ENCODE peak calls at places on chromosomes 1 and 21, in seven cellular contexts. One of them, this sample, is unnamed.

GRCh38 chr1:16183765-16184556 is 28.1 kb upstream of the EPHA2 start:
- DNase-seq in transverse colon: no peak
- DNase-seq in astrocyte: no peak
- DNase-seq in GM12865: no peak
- DNase-seq in ovary: no peak
- DNase-seq in cardiac muscle cell: no peak
- DNase-seq in heart left ventricle: no peak
- DNase-seq in this sample: no peak

GRCh38 chr1:68228833-68229232 is 3.5 kb downstream of the WLS start:
- DNase-seq in transverse colon: no peak
- DNase-seq in astrocyte: no peak
- DNase-seq in GM12865: no peak
- DNase-seq in ovary: no peak
- DNase-seq in cardiac muscle cell: no peak
- DNase-seq in heart left ventricle: no peak
- DNase-seq in this sample: no peak

GRCh38 chr1:62908168-62908567 is 124.2 kb downstream of the ATG4C start:
- DNase-seq in transverse colon: no peak
- DNase-seq in astrocyte: no peak
- DNase-seq in GM12865: no peak
- DNase-seq in ovary: no peak
- DNase-seq in cardiac muscle cell: no peak
- DNase-seq in heart left ventricle: no peak
- DNase-seq in this sample: no peak

GRCh38 chr1:10630661-10631120 is 155.9 kb downstream of the PEX14 start:
- DNase-seq in transverse colon: no peak
- DNase-seq in astrocyte: no peak
- DNase-seq in GM12865: no peak
- DNase-seq in ovary: no peak
- DNase-seq in cardiac muscle cell: no peak
- DNase-seq in heart left ventricle: peak; percentile 14
- DNase-seq in this sample: peak; percentile 63

GRCh38 chr1:178612261-178612660 is 99.4 kb downstream of the TEX35 start:
- DNase-seq in transverse colon: no peak
- DNase-seq in astrocyte: peak; percentile 75
- DNase-seq in GM12865: no peak
- DNase-seq in ovary: no peak
- DNase-seq in cardiac muscle cell: no peak
- DNase-seq in heart left ventricle: no peak
- DNase-seq in this sample: no peak

GRCh38 chr1:21115098-21115760 is 61.5 kb downstream of the EIF4G3 start:
- DNase-seq in transverse colon: peak; percentile 56
- DNase-seq in astrocyte: no peak
- DNase-seq in GM12865: no peak
- DNase-seq in ovary: no peak
- DNase-seq in cardiac muscle cell: no peak
- DNase-seq in heart left ventricle: no peak
- DNase-seq in this sample: no peak

GRCh38 chr1:162056043-162056442 is 13.4 kb upstream of the NOS1AP start:
- DNase-seq in transverse colon: peak; percentile 72
- DNase-seq in astrocyte: peak; percentile 29
- DNase-seq in GM12865: peak; percentile 65
- DNase-seq in ovary: peak; percentile 14
- DNase-seq in cardiac muscle cell: peak; percentile 82
- DNase-seq in heart left ventricle: peak; percentile 56
- DNase-seq in this sample: peak; percentile 76

GRCh38 chr21:44485254-44485793 is 30.0 kb downstream of the LRRC3 start:
- DNase-seq in transverse colon: no peak
- DNase-seq in astrocyte: no peak
- DNase-seq in GM12865: no peak
- DNase-seq in ovary: no peak
- DNase-seq in cardiac muscle cell: peak; percentile 74
- DNase-seq in heart left ventricle: no peak
- DNase-seq in this sample: no peak

GRCh38 chr1:233033366-233033765 is 83.0 kb downstream of the NTPCR start:
- DNase-seq in transverse colon: no peak
- DNase-seq in astrocyte: no peak
- DNase-seq in GM12865: no peak
- DNase-seq in ovary: no peak
- DNase-seq in cardiac muscle cell: no peak
- DNase-seq in heart left ventricle: no peak
- DNase-seq in this sample: no peak

GRCh38 chr1:8985915-8986813 is 40.1 kb downstream of the SLC2A7 start:
- DNase-seq in transverse colon: peak; percentile 80
- DNase-seq in astrocyte: peak; percentile 96
- DNase-seq in GM12865: no peak
- DNase-seq in ovary: peak; percentile 25
- DNase-seq in cardiac muscle cell: no peak
- DNase-seq in heart left ventricle: peak; percentile 91
- DNase-seq in this sample: peak; percentile 95

GRCh38 chr1:19938502-19938901 is 15.1 kb upstream of the PLA2G2E start:
- DNase-seq in transverse colon: no peak
- DNase-seq in astrocyte: no peak
- DNase-seq in GM12865: no peak
- DNase-seq in ovary: no peak
- DNase-seq in cardiac muscle cell: no peak
- DNase-seq in heart left ventricle: no peak
- DNase-seq in this sample: no peak

GRCh38 chr1:84344286-84344685 is 42.8 kb downstream of the SAMD13 start:
- DNase-seq in transverse colon: no peak
- DNase-seq in astrocyte: peak; percentile 70
- DNase-seq in GM12865: no peak
- DNase-seq in ovary: no peak
- DNase-seq in cardiac muscle cell: no peak
- DNase-seq in heart left ventricle: no peak
- DNase-seq in this sample: no peak

GRCh38 chr1:98179159-98179558 is 258.3 kb upstream of the DPYD start:
- DNase-seq in transverse colon: no peak
- DNase-seq in astrocyte: no peak
- DNase-seq in GM12865: no peak
- DNase-seq in ovary: no peak
- DNase-seq in cardiac muscle cell: no peak
- DNase-seq in heart left ventricle: no peak
- DNase-seq in this sample: no peak

GRCh38 chr21:42073140-42074099 is 2.3 kb downstream of the UMODL1 start:
- DNase-seq in transverse colon: no peak
- DNase-seq in astrocyte: no peak
- DNase-seq in GM12865: peak; percentile 26
- DNase-seq in ovary: no peak
- DNase-seq in cardiac muscle cell: no peak
- DNase-seq in heart left ventricle: no peak
- DNase-seq in this sample: no peak

GRCh38 chr1:160127865-160128523 is 12.4 kb downstream of the ATP1A2 start:
- DNase-seq in transverse colon: no peak
- DNase-seq in astrocyte: peak; percentile 57
- DNase-seq in GM12865: peak; percentile 30
- DNase-seq in ovary: no peak
- DNase-seq in cardiac muscle cell: no peak
- DNase-seq in heart left ventricle: peak; percentile 65
- DNase-seq in this sample: no peak

GRCh38 chr1:232486006-232486405 is 143.9 kb downstream of the SIPA1L2 start:
- DNase-seq in transverse colon: no peak
- DNase-seq in astrocyte: no peak
- DNase-seq in GM12865: no peak
- DNase-seq in ovary: no peak
- DNase-seq in cardiac muscle cell: no peak
- DNase-seq in heart left ventricle: no peak
- DNase-seq in this sample: no peak

GRCh38 chr1:225844236-225845061 is 34.5 kb downstream of the EPHX1 start:
- DNase-seq in transverse colon: no peak
- DNase-seq in astrocyte: no peak
- DNase-seq in GM12865: no peak
- DNase-seq in ovary: no peak
- DNase-seq in cardiac muscle cell: no peak
- DNase-seq in heart left ventricle: no peak
- DNase-seq in this sample: no peak

GRCh38 chr1:25744140-25744581 is 55.8 kb upstream of the SELENON start:
- DNase-seq in transverse colon: peak; percentile 61
- DNase-seq in astrocyte: peak; percentile 25
- DNase-seq in GM12865: no peak
- DNase-seq in ovary: peak; percentile 81
- DNase-seq in cardiac muscle cell: peak; percentile 62
- DNase-seq in heart left ventricle: peak; percentile 88
- DNase-seq in this sample: peak; percentile 93

GRCh38 chr1:231040019-231040799 is at the start of gene FAM89A:
- DNase-seq in transverse colon: peak; percentile 72
- DNase-seq in astrocyte: no peak
- DNase-seq in GM12865: peak; percentile 59
- DNase-seq in ovary: peak; percentile 73
- DNase-seq in cardiac muscle cell: peak; percentile 71
- DNase-seq in heart left ventricle: peak; percentile 59
- DNase-seq in this sample: peak; percentile 71

GRCh38 chr1:151989131-151989868 is 4.4 kb downstream of the S100A10 start:
- DNase-seq in transverse colon: peak; percentile 76
- DNase-seq in astrocyte: peak; percentile 87
- DNase-seq in GM12865: no peak
- DNase-seq in ovary: peak; percentile 34
- DNase-seq in cardiac muscle cell: no peak
- DNase-seq in heart left ventricle: peak; percentile 88
- DNase-seq in this sample: peak; percentile 87

GRCh38 chr1:82813351-82813750 is 1012.6 kb downstream of the ADGRL2 start:
- DNase-seq in transverse colon: no peak
- DNase-seq in astrocyte: no peak
- DNase-seq in GM12865: no peak
- DNase-seq in ovary: no peak
- DNase-seq in cardiac muscle cell: no peak
- DNase-seq in heart left ventricle: no peak
- DNase-seq in this sample: no peak

GRCh38 chr1:103514920-103515503 is 10.5 kb upstream of the RNPC3 start:
- DNase-seq in transverse colon: no peak
- DNase-seq in astrocyte: peak; percentile 20
- DNase-seq in GM12865: peak; percentile 71
- DNase-seq in ovary: no peak
- DNase-seq in cardiac muscle cell: peak; percentile 40
- DNase-seq in heart left ventricle: no peak
- DNase-seq in this sample: no peak

GRCh38 chr1:2224621-2225020 is 3.5 kb upstream of the SKI start:
- DNase-seq in transverse colon: no peak
- DNase-seq in astrocyte: no peak
- DNase-seq in GM12865: no peak
- DNase-seq in ovary: no peak
- DNase-seq in cardiac muscle cell: no peak
- DNase-seq in heart left ventricle: no peak
- DNase-seq in this sample: no peak

GRCh38 chr1:67324068-67324467 is 16.4 kb downstream of the IL12RB2 start:
- DNase-seq in transverse colon: no peak
- DNase-seq in astrocyte: no peak
- DNase-seq in GM12865: no peak
- DNase-seq in ovary: no peak
- DNase-seq in cardiac muscle cell: no peak
- DNase-seq in heart left ventricle: no peak
- DNase-seq in this sample: no peak

GRCh38 chr1:233587958-233588799 is 25.7 kb upstream of the KCNK1 start:
- DNase-seq in transverse colon: no peak
- DNase-seq in astrocyte: no peak
- DNase-seq in GM12865: no peak
- DNase-seq in ovary: no peak
- DNase-seq in cardiac muscle cell: peak; percentile 9
- DNase-seq in heart left ventricle: no peak
- DNase-seq in this sample: no peak

GRCh38 chr1:155309423-155310021 is 856 bp downstream of the FDPS start:
- DNase-seq in transverse colon: peak; percentile 49
- DNase-seq in astrocyte: no peak
- DNase-seq in GM12865: no peak
- DNase-seq in ovary: no peak
- DNase-seq in cardiac muscle cell: no peak
- DNase-seq in heart left ventricle: peak; percentile 52
- DNase-seq in this sample: no peak

GRCh38 chr1:235831148-235831547 is 35.6 kb downstream of the LYST start:
- DNase-seq in transverse colon: no peak
- DNase-seq in astrocyte: no peak
- DNase-seq in GM12865: peak; percentile 75
- DNase-seq in ovary: no peak
- DNase-seq in cardiac muscle cell: no peak
- DNase-seq in heart left ventricle: peak; percentile 34
- DNase-seq in this sample: no peak

GRCh38 chr1:21944261-21945074 is 7.4 kb upstream of the HSPG2 start:
- DNase-seq in transverse colon: no peak
- DNase-seq in astrocyte: peak; percentile 47
- DNase-seq in GM12865: no peak
- DNase-seq in ovary: no peak
- DNase-seq in cardiac muscle cell: no peak
- DNase-seq in heart left ventricle: no peak
- DNase-seq in this sample: no peak

GRCh38 chr1:42155362-42155761 is 2.2 kb downstream of the GUCA2B start:
- DNase-seq in transverse colon: no peak
- DNase-seq in astrocyte: no peak
- DNase-seq in GM12865: no peak
- DNase-seq in ovary: no peak
- DNase-seq in cardiac muscle cell: no peak
- DNase-seq in heart left ventricle: no peak
- DNase-seq in this sample: peak; percentile 32

GRCh38 chr1:200180821-200181220 is 153.3 kb downstream of the NR5A2 start:
- DNase-seq in transverse colon: no peak
- DNase-seq in astrocyte: peak; percentile 48
- DNase-seq in GM12865: peak; percentile 10
- DNase-seq in ovary: no peak
- DNase-seq in cardiac muscle cell: no peak
- DNase-seq in heart left ventricle: no peak
- DNase-seq in this sample: no peak

GRCh38 chr1:56145524-56145923 is 433.8 kb downstream of the PLPP3 start:
- DNase-seq in transverse colon: no peak
- DNase-seq in astrocyte: no peak
- DNase-seq in GM12865: no peak
- DNase-seq in ovary: no peak
- DNase-seq in cardiac muscle cell: no peak
- DNase-seq in heart left ventricle: no peak
- DNase-seq in this sample: no peak

GRCh38 chr1:94544706-94545490 is 3.3 kb upstream of the F3 start:
- DNase-seq in transverse colon: no peak
- DNase-seq in astrocyte: peak; percentile 85
- DNase-seq in GM12865: no peak
- DNase-seq in ovary: no peak
- DNase-seq in cardiac muscle cell: no peak
- DNase-seq in heart left ventricle: no peak
- DNase-seq in this sample: no peak

GRCh38 chr1:33972676-33973395 is 109.0 kb downstream of the HMGB4 start:
- DNase-seq in transverse colon: no peak
- DNase-seq in astrocyte: peak; percentile 35
- DNase-seq in GM12865: no peak
- DNase-seq in ovary: no peak
- DNase-seq in cardiac muscle cell: no peak
- DNase-seq in heart left ventricle: peak; percentile 78
- DNase-seq in this sample: peak; percentile 72

GRCh38 chr1:159250817-159251216 is 46.1 kb downstream of the ACKR1 start:
- DNase-seq in transverse colon: no peak
- DNase-seq in astrocyte: no peak
- DNase-seq in GM12865: no peak
- DNase-seq in ovary: no peak
- DNase-seq in cardiac muscle cell: peak; percentile 2
- DNase-seq in heart left ventricle: no peak
- DNase-seq in this sample: no peak

GRCh38 chr1:196309386-196309785 is 298.9 kb downstream of the KCNT2 start:
- DNase-seq in transverse colon: no peak
- DNase-seq in astrocyte: peak; percentile 14
- DNase-seq in GM12865: peak; percentile 26
- DNase-seq in ovary: no peak
- DNase-seq in cardiac muscle cell: peak; percentile 11
- DNase-seq in heart left ventricle: no peak
- DNase-seq in this sample: no peak

GRCh38 chr1:11880911-11881748 is 22.4 kb upstream of the NPPB start:
- DNase-seq in transverse colon: no peak
- DNase-seq in astrocyte: no peak
- DNase-seq in GM12865: no peak
- DNase-seq in ovary: no peak
- DNase-seq in cardiac muscle cell: peak; percentile 85
- DNase-seq in heart left ventricle: peak; percentile 97
- DNase-seq in this sample: peak; percentile 80

GRCh38 chr1:178942285-178943218 is 71.7 kb upstream of the ANGPTL1 start:
- DNase-seq in transverse colon: no peak
- DNase-seq in astrocyte: peak; percentile 66
- DNase-seq in GM12865: no peak
- DNase-seq in ovary: no peak
- DNase-seq in cardiac muscle cell: no peak
- DNase-seq in heart left ventricle: peak; percentile 63
- DNase-seq in this sample: no peak

GRCh38 chr1:244801246-244801645 is 34.2 kb upstream of the COX20 start:
- DNase-seq in transverse colon: peak; percentile 13
- DNase-seq in astrocyte: no peak
- DNase-seq in GM12865: peak; percentile 79
- DNase-seq in ovary: no peak
- DNase-seq in cardiac muscle cell: peak; percentile 33
- DNase-seq in heart left ventricle: no peak
- DNase-seq in this sample: no peak

This sample was measured in sigmoid colon.